ENCODE peak calls at places on chromosomes 6 and 20, in four cellular contexts. One of them, this sample, is unnamed.

GRCh38 chr6:16182428-16182827 is 53.5 kb downstream of the MYLIP start:
- DNase-seq in A549: no peak
- DNase-seq in K562: no peak
- DNase-seq in HepG2: no peak
- DNase-seq in this sample: no peak

GRCh38 chr6:126372626-126373025 is 32.7 kb downstream of the CENPW start:
- DNase-seq in A549: no peak
- DNase-seq in K562: no peak
- DNase-seq in HepG2: no peak
- DNase-seq in this sample: no peak

GRCh38 chr6:2940010-2940850 is 31.1 kb downstream of the SERPINB6 start:
- DNase-seq in A549: no peak
- DNase-seq in K562: no peak
- DNase-seq in HepG2: peak; percentile 42
- DNase-seq in this sample: peak; percentile 99

GRCh38 chr6:106486236-106486635 is 125.7 kb downstream of the CRYBG1 start:
- DNase-seq in A549: no peak
- DNase-seq in K562: no peak
- DNase-seq in HepG2: no peak
- DNase-seq in this sample: no peak

GRCh38 chr6:142680308-142680707 is 264.7 kb downstream of the HIVEP2 start:
- DNase-seq in A549: no peak
- DNase-seq in K562: no peak
- DNase-seq in HepG2: no peak
- DNase-seq in this sample: no peak

GRCh38 chr6:55774542-55775318 is 100.7 kb downstream of the BMP5 start:
- DNase-seq in A549: no peak
- DNase-seq in K562: no peak
- DNase-seq in HepG2: no peak
- DNase-seq in this sample: no peak

GRCh38 chr6:1162367-1163275 is 149.3 kb upstream of the FOXQ1 start:
- DNase-seq in A549: no peak
- DNase-seq in K562: no peak
- DNase-seq in HepG2: no peak
- DNase-seq in this sample: no peak

GRCh38 chr6:57262491-57262890 is 40.4 kb upstream of the RAB23 start:
- DNase-seq in A549: no peak
- DNase-seq in K562: no peak
- DNase-seq in HepG2: no peak
- DNase-seq in this sample: no peak

GRCh38 chr20:38973546-38974120 is 11.5 kb downstream of the DHX35 start:
- DNase-seq in A549: no peak
- DNase-seq in K562: no peak
- DNase-seq in HepG2: no peak
- DNase-seq in this sample: no peak

GRCh38 chr6:118768904-118769325 is 117.5 kb upstream of the CEP85L start:
- DNase-seq in A549: no peak
- DNase-seq in K562: no peak
- DNase-seq in HepG2: no peak
- DNase-seq in this sample: no peak

GRCh38 chr20:40689943-40690835 is 1.2 kb upstream of the MAFB start:
- DNase-seq in A549: peak; percentile 73
- DNase-seq in K562: peak; percentile 66
- DNase-seq in HepG2: peak; percentile 85
- DNase-seq in this sample: no peak

GRCh38 chr20:46566125-46566524 is 15.7 kb upstream of the OCSTAMP start:
- DNase-seq in A549: no peak
- DNase-seq in K562: no peak
- DNase-seq in HepG2: no peak
- DNase-seq in this sample: no peak

GRCh38 chr6:102026649-102027048 is 633.1 kb downstream of the GRIK2 start:
- DNase-seq in A549: no peak
- DNase-seq in K562: no peak
- DNase-seq in HepG2: no peak
- DNase-seq in this sample: no peak

GRCh38 chr6:145547596-145548325 is 187.6 kb downstream of the EPM2A start:
- DNase-seq in A549: no peak
- DNase-seq in K562: no peak
- DNase-seq in HepG2: no peak
- DNase-seq in this sample: no peak

GRCh38 chr6:165931675-165932074 is 236.0 kb downstream of the TBXT start:
- DNase-seq in A549: no peak
- DNase-seq in K562: no peak
- DNase-seq in HepG2: no peak
- DNase-seq in this sample: no peak

GRCh38 chr20:20548527-20549266 is 163.7 kb downstream of the RALGAPA2 start:
- DNase-seq in A549: no peak
- DNase-seq in K562: no peak
- DNase-seq in HepG2: peak; percentile 85
- DNase-seq in this sample: no peak

GRCh38 chr6:138805431-138805830 is 9.5 kb downstream of the ECT2L start:
- DNase-seq in A549: no peak
- DNase-seq in K562: no peak
- DNase-seq in HepG2: no peak
- DNase-seq in this sample: no peak

GRCh38 chr6:31114540-31114876 is at the start of gene PSORS1C1:
- DNase-seq in A549: peak; percentile 73
- DNase-seq in K562: no peak
- DNase-seq in HepG2: peak; percentile 49
- DNase-seq in this sample: no peak

GRCh38 chr6:155444952-155445903 is 10.4 kb downstream of the NOX3 start:
- DNase-seq in A549: no peak
- DNase-seq in K562: no peak
- DNase-seq in HepG2: no peak
- DNase-seq in this sample: no peak

GRCh38 chr6:105263685-105264298 is 84.0 kb upstream of the POPDC3 start:
- DNase-seq in A549: no peak
- DNase-seq in K562: no peak
- DNase-seq in HepG2: no peak
- DNase-seq in this sample: no peak

GRCh38 chr20:878511-879307 is 37.4 kb downstream of the ANGPT4 start:
- DNase-seq in A549: peak; percentile 35
- DNase-seq in K562: peak; percentile 54
- DNase-seq in HepG2: no peak
- DNase-seq in this sample: no peak

GRCh38 chr6:112443118-112443641 is 96.0 kb downstream of the RFPL4B start:
- DNase-seq in A549: no peak
- DNase-seq in K562: no peak
- DNase-seq in HepG2: no peak
- DNase-seq in this sample: no peak

GRCh38 chr6:27495386-27496135 is 22.7 kb upstream of the ZNF184 start:
- DNase-seq in A549: peak; percentile 70
- DNase-seq in K562: peak; percentile 74
- DNase-seq in HepG2: peak; percentile 80
- DNase-seq in this sample: peak; percentile 64

GRCh38 chr20:32539817-32540675 is 45.1 kb downstream of the NOL4L start:
- DNase-seq in A549: no peak
- DNase-seq in K562: no peak
- DNase-seq in HepG2: peak; percentile 71
- DNase-seq in this sample: no peak

GRCh38 chr6:94341173-94341572 is 921.8 kb upstream of the EPHA7 start:
- DNase-seq in A549: no peak
- DNase-seq in K562: no peak
- DNase-seq in HepG2: no peak
- DNase-seq in this sample: no peak

GRCh38 chr6:8982659-8983058 is 547.3 kb upstream of the SLC35B3 start:
- DNase-seq in A549: no peak
- DNase-seq in K562: no peak
- DNase-seq in HepG2: no peak
- DNase-seq in this sample: no peak

GRCh38 chr6:170516783-170517616 is 36.1 kb downstream of the PSMB1 start:
- DNase-seq in A549: peak; percentile 17
- DNase-seq in K562: no peak
- DNase-seq in HepG2: peak; percentile 74
- DNase-seq in this sample: no peak

GRCh38 chr6:112029045-112029822 is 24.7 kb upstream of the CCN6 start:
- DNase-seq in A549: peak; percentile 22
- DNase-seq in K562: peak; percentile 63
- DNase-seq in HepG2: peak; percentile 68
- DNase-seq in this sample: no peak

GRCh38 chr6:5684320-5684719 is 322.4 kb downstream of the NRN1 start:
- DNase-seq in A549: no peak
- DNase-seq in K562: no peak
- DNase-seq in HepG2: no peak
- DNase-seq in this sample: no peak

GRCh38 chr6:54286141-54286540 is 22.1 kb upstream of the TINAG start:
- DNase-seq in A549: no peak
- DNase-seq in K562: no peak
- DNase-seq in HepG2: no peak
- DNase-seq in this sample: no peak

GRCh38 chr6:139027620-139028182 is 844 bp upstream of the ABRACL start:
- DNase-seq in A549: no peak
- DNase-seq in K562: no peak
- DNase-seq in HepG2: no peak
- DNase-seq in this sample: peak; percentile 36

GRCh38 chr6:44859901-44860410 is 468.2 kb upstream of the RUNX2 start:
- DNase-seq in A549: no peak
- DNase-seq in K562: no peak
- DNase-seq in HepG2: no peak
- DNase-seq in this sample: no peak

GRCh38 chr6:34284563-34285545 is 36.0 kb upstream of the SMIM29 start:
- DNase-seq in A549: no peak
- DNase-seq in K562: peak; percentile 80
- DNase-seq in HepG2: no peak
- DNase-seq in this sample: no peak

GRCh38 chr20:53989401-53989800 is 81.0 kb downstream of the BCAS1 start:
- DNase-seq in A549: no peak
- DNase-seq in K562: no peak
- DNase-seq in HepG2: no peak
- DNase-seq in this sample: no peak

GRCh38 chr6:14260839-14261238 is 143.3 kb downstream of the CD83 start:
- DNase-seq in A549: no peak
- DNase-seq in K562: no peak
- DNase-seq in HepG2: no peak
- DNase-seq in this sample: no peak

GRCh38 chr6:20757761-20758160 is 223.5 kb downstream of the CDKAL1 start:
- DNase-seq in A549: no peak
- DNase-seq in K562: no peak
- DNase-seq in HepG2: no peak
- DNase-seq in this sample: no peak

GRCh38 chr20:47382746-47383145 is 26.2 kb upstream of the ZMYND8 start:
- DNase-seq in A549: no peak
- DNase-seq in K562: no peak
- DNase-seq in HepG2: no peak
- DNase-seq in this sample: no peak

GRCh38 chr6:143197377-143197776 is 136.7 kb downstream of the AIG1 start:
- DNase-seq in A549: no peak
- DNase-seq in K562: no peak
- DNase-seq in HepG2: no peak
- DNase-seq in this sample: no peak

DNA sequence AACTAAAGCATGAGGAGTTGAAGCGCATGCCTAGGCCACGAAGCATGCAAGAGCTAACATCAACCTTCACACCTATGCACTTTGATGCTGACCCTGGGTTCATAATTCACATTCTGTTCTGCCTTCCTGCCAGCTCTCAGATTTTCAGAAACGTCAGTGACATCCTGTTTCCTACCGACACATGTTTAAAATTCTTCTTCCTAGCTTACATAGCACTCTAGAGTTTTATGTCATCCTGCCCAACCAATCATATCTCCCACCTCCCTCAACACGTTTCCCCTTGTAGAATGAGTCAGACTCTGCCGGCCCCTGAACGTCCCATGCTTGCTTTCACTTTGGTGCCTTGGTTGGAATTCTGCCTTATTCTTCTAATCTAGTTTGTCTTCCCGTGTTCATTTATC is 97.1 kb upstream of the MAP7 start:
- DNase-seq in A549: no peak
- DNase-seq in K562: no peak
- DNase-seq in HepG2: no peak
- DNase-seq in this sample: peak; percentile 24
- TF ChIP-seq POLR2AphosphoS2 in A549: no peak
- TF ChIP-seq POLR2AphosphoS2 in K562: no peak
- TF ChIP-seq POLR2AphosphoS2 in HepG2: no peak
- TF ChIP-seq POLR2AphosphoS2 in this sample: no peak

DNA sequence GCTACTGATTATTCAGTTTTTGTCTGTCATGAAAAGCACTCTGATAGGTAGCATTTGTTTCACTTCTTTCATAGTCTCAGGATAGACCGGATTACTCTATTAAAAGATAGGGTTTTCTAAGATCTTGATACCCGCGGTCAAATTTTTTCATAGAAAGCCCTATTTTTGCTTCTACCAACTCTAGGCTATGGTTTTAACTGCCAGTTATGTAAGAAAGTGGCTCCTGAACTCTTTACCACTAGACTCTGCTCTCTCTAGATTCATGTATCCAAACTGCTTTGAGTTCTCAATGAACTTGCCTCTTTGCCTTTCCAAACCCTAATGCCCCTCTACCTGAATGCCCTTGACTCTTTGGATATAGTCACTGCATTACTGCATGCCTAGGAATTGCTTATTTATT is 70.3 kb downstream of the HIVEP1 start:
- DNase-seq in A549: no peak
- DNase-seq in K562: no peak
- DNase-seq in HepG2: no peak
- DNase-seq in this sample: no peak
- TF ChIP-seq POLR2AphosphoS2 in A549: no peak
- TF ChIP-seq POLR2AphosphoS2 in K562: no peak
- TF ChIP-seq POLR2AphosphoS2 in HepG2: no peak
- TF ChIP-seq POLR2AphosphoS2 in this sample: no peak

GRCh38 chr6:160801418-160801817 is 99.4 kb downstream of the PLG start:
- DNase-seq in A549: no peak
- DNase-seq in K562: no peak
- DNase-seq in HepG2: no peak
- DNase-seq in this sample: no peak
- TF ChIP-seq POLR2AphosphoS2 in A549: no peak
- TF ChIP-seq POLR2AphosphoS2 in K562: no peak
- TF ChIP-seq POLR2AphosphoS2 in HepG2: no peak
- TF ChIP-seq POLR2AphosphoS2 in this sample: no peak

DNA sequence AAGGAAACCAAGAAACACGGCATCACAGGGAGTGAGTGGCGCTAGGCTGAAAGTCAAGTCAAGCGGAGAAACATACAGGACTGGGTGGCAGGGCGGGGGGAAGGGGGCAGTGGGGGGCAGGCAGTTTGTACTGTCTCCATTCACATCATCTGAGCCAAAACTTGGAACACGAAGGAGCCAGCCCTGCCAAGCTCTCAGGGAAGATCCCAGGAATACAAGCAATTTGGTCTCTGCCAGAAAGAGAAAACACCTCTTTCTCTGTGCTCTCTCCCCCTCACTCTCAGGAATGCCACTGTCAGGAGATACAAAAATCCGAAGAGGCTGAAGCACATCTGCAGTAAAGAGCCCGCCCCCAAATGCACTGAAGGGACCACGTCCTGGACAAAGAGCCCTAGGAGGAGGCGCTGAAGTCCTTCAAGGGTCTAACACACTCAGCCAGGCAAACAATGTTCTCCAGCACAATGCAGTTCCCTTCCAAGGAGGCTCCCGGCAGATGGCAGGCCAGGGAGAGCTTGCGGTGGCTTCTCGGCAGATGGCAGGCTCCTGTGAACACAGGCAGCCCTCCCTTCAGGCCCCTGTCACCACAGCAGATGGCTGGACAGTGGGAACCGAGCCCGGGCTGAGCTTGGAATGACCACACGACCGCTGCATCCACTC is 90.0 kb downstream of the ATP9A start:
- DNase-seq in A549: no peak
- DNase-seq in K562: no peak
- DNase-seq in HepG2: no peak
- DNase-seq in this sample: no peak
- TF ChIP-seq POLR2AphosphoS2 in A549: no peak
- TF ChIP-seq POLR2AphosphoS2 in K562: no peak
- TF ChIP-seq POLR2AphosphoS2 in HepG2: no peak
- TF ChIP-seq POLR2AphosphoS2 in this sample: no peak

This sample was measured in GM12878.